ENCODE peak calls at places on chromosomes 13 and 19, in eight cellular contexts. K is bronchial epithelial cell; L is activated T-cell treated with anti-CD3 and anti-CD28 coated beads, Interleukin-2, amount 50 U/mL, for 1 hour; V is endothelial cell; G is ELF-1; T is Peyer's patch; M is C1 segment of cervical spinal cord; D is stimulated activated CD4-positive, alpha-beta T cell treated with anti-CD3 and anti-CD28 coated beads, Interleukin-4, amount 100 ng/mL, for 48 hours. P is an unnamed sample.

GRCh38 chr13:91078093-91078679 is 269.3 kb upstream of the MIR17HG start:
- DNase-seq in L (no peak), T (no peak), G (no peak), D (no peak), K (peak), M (no peak), V (no peak), P (no peak)

GRCh38 chr19:16920816-16921529 is 32.2 kb downstream of the F2RL3 start:
- DNase-seq in V (no peak), G (peak), M (no peak), T (no peak), K (peak), L (no peak), D (no peak), P (no peak)

GRCh38 chr13:20099319-20099718 is 61.5 kb downstream of the GJA3 start:
- DNase-seq in D (no peak), T (no peak), G (no peak), K (no peak), V (no peak), M (no peak), L (no peak), P (no peak)

GRCh38 chr19:14517840-14518505 is at the start of gene DNAJB1:
- DNase-seq in L (no peak), M (peak), D (peak), T (peak), V (peak), K (peak), G (no peak), P (peak)

GRCh38 chr13:95641961-95642621 is 2.4 kb downstream of the DZIP1 start:
- DNase-seq in D (no peak), G (peak), L (no peak), M (no peak), K (no peak), T (peak), V (peak), P (no peak)

GRCh38 chr13:90447034-90447734 is 900.3 kb upstream of the MIR17HG start:
- DNase-seq in D (no peak), T (no peak), M (no peak), L (no peak), G (no peak), K (no peak), V (no peak), P (no peak)

GRCh38 chr19:46621191-46622117 is 3.4 kb downstream of the PTGIR start:
- DNase-seq in T (no peak), M (no peak), V (no peak), K (no peak), D (no peak), G (no peak), L (no peak), P (no peak)

GRCh38 chr19:3372413-3372812 is 6.0 kb downstream of the NFIC start:
- DNase-seq in G (no peak), V (no peak), T (no peak), K (no peak), L (no peak), M (no peak), D (no peak), P (no peak)

GRCh38 chr13:59531571-59532091 is 632.1 kb downstream of the DIAPH3 start:
- DNase-seq in M (peak), T (no peak), G (peak), L (no peak), V (peak), K (peak), D (no peak), P (no peak)

GRCh38 chr19:16035601-16036297 is 40.5 kb upstream of the TPM4 start:
- DNase-seq in T (no peak), M (no peak), D (no peak), V (no peak), G (no peak), K (no peak), L (no peak), P (no peak)

GRCh38 chr19:5880604-5881078 is 10.3 kb upstream of the FUT5 start:
- DNase-seq in M (peak), T (no peak), L (no peak), K (peak), V (no peak), D (no peak), G (peak), P (no peak)

GRCh38 chr13:40193290-40194203 is 472.9 kb downstream of the FOXO1 start:
- DNase-seq in L (no peak), K (no peak), V (no peak), G (no peak), D (no peak), T (no peak), M (peak), P (no peak)

GRCh38 chr13:36475468-36475867 is 43.2 kb downstream of the CCNA1 start:
- DNase-seq in M (no peak), T (no peak), K (peak), L (no peak), V (no peak), G (peak), D (no peak), P (no peak)

GRCh38 chr13:51118809-51119431 is 7.8 kb upstream of the C13orf42 start:
- DNase-seq in L (no peak), T (no peak), K (no peak), D (no peak), M (no peak), G (no peak), V (no peak), P (no peak)

GRCh38 chr13:27199691-27200090 is 28.1 kb upstream of the USP12 start:
- DNase-seq in L (no peak), G (no peak), T (no peak), M (no peak), D (no peak), V (no peak), K (no peak), P (no peak)

GRCh38 chr19:2274937-2275535 is 6.9 kb downstream of the PEAK3 start:
- DNase-seq in V (peak), T (peak), L (peak), K (peak), D (no peak), M (peak), G (peak), P (no peak)

GRCh38 chr19:41225238-41226052 is 6.4 kb downstream of the AXL start:
- DNase-seq in V (no peak), G (peak), D (peak), T (no peak), M (peak), K (peak), L (peak), P (no peak)

GRCh38 chr13:34897220-34897619 is 44.9 kb upstream of the NBEA start:
- DNase-seq in V (no peak), M (no peak), K (no peak), L (no peak), T (no peak), G (no peak), D (no peak), P (no peak)

GRCh38 chr19:40995355-40995754 is 4.3 kb downstream of the CYP2B6 start:
- DNase-seq in M (no peak), K (peak), T (no peak), L (no peak), V (no peak), G (no peak), D (no peak), P (no peak)

GRCh38 chr13:33191425-33192221 is 93.9 kb downstream of the STARD13 start:
- DNase-seq in D (no peak), G (no peak), T (no peak), L (no peak), M (no peak), K (no peak), V (no peak), P (no peak)

GRCh38 chr13:20870829-20871228 is 31.7 kb downstream of the XPO4 start:
- DNase-seq in V (no peak), G (no peak), T (no peak), M (no peak), D (no peak), L (no peak), K (no peak), P (no peak)

GRCh38 chr13:51562011-51562671 is 22.1 kb upstream of the WDFY2 start:
- DNase-seq in G (no peak), V (no peak), L (no peak), M (no peak), K (no peak), T (no peak), D (no peak), P (no peak)

GRCh38 chr13:43804461-43805070 is 17.8 kb upstream of the ENOX1 start:
- DNase-seq in M (no peak), K (peak), L (no peak), D (no peak), T (no peak), G (no peak), V (peak), P (peak)

GRCh38 chr19:12244370-12244769 is 50.3 kb downstream of the ZNF44 start:
- DNase-seq in G (no peak), K (no peak), T (no peak), M (no peak), V (no peak), L (no peak), D (no peak), P (no peak)

GRCh38 chr19:45613926-45614725 is 12.1 kb upstream of the GPR4 start:
- DNase-seq in D (peak), V (no peak), L (no peak), G (peak), M (no peak), T (peak), K (peak), P (no peak)

GRCh38 chr13:113625965-113626661 is 31.9 kb downstream of the ATP4B start:
- DNase-seq in D (no peak), K (no peak), M (no peak), G (no peak), L (no peak), T (peak), V (no peak), P (no peak)

GRCh38 chr13:65095118-65095517 is 2135.0 kb downstream of the PCDH9 start:
- DNase-seq in G (no peak), T (no peak), L (no peak), V (no peak), D (no peak), M (no peak), K (no peak), P (no peak)